ENCODE peak calls at places on chromosomes 4 and X, in ten cellular contexts. Q is activated T-cell treated with anti-CD3 and anti-CD28 coated beads for 1 hour, O is Calu3, S is upper lobe of right lung, F is adipocyte, T is fibroblast of pulmonary artery, G is MCF 10A, W is NCI-H1105, X is GM23338, Z is cardiac fibroblast. K is an unnamed sample.

GRCh38 chr4:101044766-101045165 is 302.6 kb downstream of the PPP3CA start:
- DNase-seq in G (no peak), O (no peak), T (no peak), W (no peak), X (peak), Z (no peak), Q (no peak), S (no peak), F (no peak), K (no peak)

GRCh38 chr4:148207074-148207473 is 235.1 kb downstream of the NR3C2 start:
- DNase-seq in O (no peak), S (no peak), W (no peak), G (peak), Z (no peak), F (peak), T (no peak), X (peak), Q (no peak), K (no peak)

GRCh38 chr4:185470503-185471195 is 884 bp downstream of the CCDC110 start:
- DNase-seq in Z (peak), X (peak), F (peak), W (peak), Q (no peak), G (no peak), O (peak), T (peak), S (peak), K (no peak)

GRCh38 chrX:17719651-17720050 is 17.6 kb upstream of the SCML1 start:
- DNase-seq in S (no peak), T (no peak), F (no peak), G (no peak), X (peak), O (no peak), Q (no peak), W (no peak), Z (no peak), K (no peak)

GRCh38 chr4:53633608-53634007 is 42.3 kb upstream of the LNX1 start:
- DNase-seq in W (no peak), G (peak), S (no peak), T (peak), Z (peak), Q (no peak), F (peak), O (no peak), X (no peak), K (no peak)

GRCh38 chrX:14899607-14900006 is 26.4 kb downstream of the MOSPD2 start:
- DNase-seq in Z (peak), F (peak), S (no peak), G (peak), O (no peak), T (peak), Q (no peak), X (no peak), W (no peak), K (peak)

GRCh38 chrX:110178179-110178865 is 139.6 kb downstream of the AMMECR1 start:
- DNase-seq in O (no peak), S (no peak), G (peak), F (no peak), X (no peak), T (no peak), Z (no peak), W (peak), Q (no peak), K (peak)

GRCh38 chrX:41082783-41083182 is 2.5 kb upstream of the USP9X start:
- DNase-seq in S (no peak), F (no peak), Q (no peak), Z (no peak), O (no peak), W (no peak), T (no peak), G (no peak), X (no peak), K (no peak)

GRCh38 chr4:154741877-154742851 is 1.6 kb upstream of the LRAT start:
- DNase-seq in Z (peak), Q (no peak), X (peak), F (peak), W (no peak), S (no peak), T (peak), G (no peak), O (no peak), K (no peak)

GRCh38 chrX:64379924-64380323 is 15.3 kb downstream of the MTMR8 start:
- DNase-seq in Z (no peak), X (no peak), W (no peak), O (no peak), F (no peak), Q (no peak), G (no peak), T (no peak), S (no peak), K (no peak)

GRCh38 chr4:84681488-84682274 is 98.8 kb downstream of the CDS1 start:
- DNase-seq in T (peak), O (no peak), Q (no peak), G (peak), X (no peak), Z (peak), F (peak), W (no peak), S (no peak), K (no peak)

GRCh38 chr4:122329876-122330595 is 48.8 kb upstream of the ADAD1 start:
- DNase-seq in T (peak), X (no peak), W (no peak), Q (no peak), F (peak), Z (peak), G (no peak), O (no peak), S (no peak), K (no peak)

GRCh38 chr4:56619160-56619559 is 61.9 kb downstream of the HOPX start:
- DNase-seq in O (no peak), S (no peak), Q (no peak), G (peak), W (no peak), T (peak), X (peak), Z (peak), F (peak), K (no peak)